ENCODE peak calls at places on chromosomes 11 and 22, in six cellular contexts. J is globus pallidus; P is fibroblast of lung; L is erythroblast; Q is NCI-H460; R is stimulated activated naive CD4-positive, alpha-beta T cell treated with Interleukin-2 at 50 U/mL for 16 hours. F is an unnamed sample.

GRCh38 chr22:35314161-35314942 is 14.7 kb downstream of the TOM1 start:
- DNase-seq in J (no peak), P (no peak), L (no peak), Q (no peak), R (no peak), F (no peak)

GRCh38 chr11:131146817-131147490 is 223.5 kb upstream of the NTM start:
- DNase-seq in J (no peak), P (peak; percentile 8), L (no peak), Q (no peak), R (no peak), F (no peak)

GRCh38 chr11:13276852-13277718 is 505 bp upstream of the BMAL1 start:
- DNase-seq in J (peak; percentile 93), P (peak; percentile 99), L (peak; percentile 96), Q (peak; percentile 93), R (peak; percentile 97), F (peak; percentile 99)

GRCh38 chr11:9651899-9652748 is 11.8 kb upstream of the SWAP70 start:
- DNase-seq in J (no peak), P (no peak), L (peak; percentile 69), Q (no peak), R (no peak), F (no peak)

GRCh38 chr11:27218498-27219038 is 144.4 kb downstream of the CCDC34 start:
- DNase-seq in J (no peak), P (peak; percentile 99), L (no peak), Q (peak; percentile 7), R (no peak), F (peak; percentile 93)

GRCh38 chr11:72716788-72717435 is 35.3 kb downstream of the ARAP1 start:
- DNase-seq in J (no peak), P (no peak), L (no peak), Q (no peak), R (no peak), F (no peak)

GRCh38 chr22:23419151-23419550 is 160.9 kb downstream of the IGLL1 start:
- DNase-seq in J (no peak), P (no peak), L (no peak), Q (no peak), R (no peak), F (no peak)

GRCh38 chr22:41106122-41106968 is 14.0 kb downstream of the EP300 start:
- DNase-seq in J (no peak), P (peak; percentile 23), L (no peak), Q (no peak), R (no peak), F (peak; percentile 16)

GRCh38 chr22:35349704-35350538 is 31.0 kb upstream of the HMOX1 start:
- DNase-seq in J (no peak), P (peak; percentile 41), L (no peak), Q (no peak), R (no peak), F (peak; percentile 47)

GRCh38 chr11:115234794-115235193 is 269.4 kb downstream of the CADM1 start:
- DNase-seq in J (no peak), P (peak; percentile 51), L (no peak), Q (no peak), R (no peak), F (no peak)

GRCh38 chr22:41907436-41908401 is 7.2 kb downstream of the SHISA8 start:
- DNase-seq in J (no peak), P (no peak), L (no peak), Q (no peak), R (no peak), F (peak; percentile 17)

GRCh38 chr11:90747057-90747456 is 524.2 kb upstream of the CHORDC1 start:
- DNase-seq in J (no peak), P (no peak), L (no peak), Q (no peak), R (no peak), F (peak; percentile 51)

GRCh38 chr11:77071671-77072605 is 5.2 kb downstream of the CAPN5 start:
- DNase-seq in J (no peak), P (no peak), L (no peak), Q (no peak), R (no peak), F (no peak)

GRCh38 chr22:49848690-49849160 is 4.9 kb upstream of the ZBED4 start:
- DNase-seq in J (no peak), P (no peak), L (no peak), Q (no peak), R (no peak), F (no peak)

GRCh38 chr11:65429724-65430405 is 7.3 kb downstream of the NEAT1 start:
- DNase-seq in J (no peak), P (peak; percentile 79), L (peak; percentile 72), Q (peak; percentile 54), R (peak; percentile 31), F (peak; percentile 82)

GRCh38 chr11:120334894-120335462 is 1.2 kb upstream of the ARHGEF12 start:
- DNase-seq in J (peak; percentile 86), P (peak; percentile 87), L (peak; percentile 89), Q (peak; percentile 72), R (peak; percentile 36), F (peak; percentile 90)

GRCh38 chr22:37167176-37167980 is 17.7 kb upstream of the IL2RB start:
- DNase-seq in J (no peak), P (no peak), L (no peak), Q (no peak), R (no peak), F (no peak)

GRCh38 chr22:32317524-32317923 is 40.1 kb upstream of the RFPL3 start:
- DNase-seq in J (no peak), P (no peak), L (no peak), Q (no peak), R (no peak), F (no peak)

GRCh38 chr11:104925850-104926249 is 27.6 kb upstream of the CASP12 start:
- DNase-seq in J (no peak), P (no peak), L (no peak), Q (no peak), R (no peak), F (no peak)

GRCh38 chr11:134398644-134399292 is 13.3 kb downstream of the B3GAT1 start:
- DNase-seq in J (peak; percentile 70), P (no peak), L (no peak), Q (no peak), R (no peak), F (no peak)

GRCh38 chr22:24601217-24602104 is 1.5 kb upstream of the GGT1 start:
- DNase-seq in J (no peak), P (no peak), L (peak; percentile 74), Q (no peak), R (no peak), F (no peak)

GRCh38 chr22:46043816-46044717 is 67.1 kb upstream of the WNT7B start:
- DNase-seq in J (peak; percentile 64), P (peak; percentile 35), L (no peak), Q (no peak), R (no peak), F (peak; percentile 36)